ENCODE peak calls at places on chromosomes 1 and 21, in five cellular contexts. One of them, this sample, is unnamed.

GRCh38 chr1:167499657-167500056 is 18.7 kb downstream of the CD247 start:
- DNase-seq in fibroblast of lung: no peak
- DNase-seq in cardiac muscle cell: no peak
- DNase-seq in naive thymus-derived CD4-positive, alpha-beta T cell: peak; percentile 57
- DNase-seq in OCI-LY7: peak; percentile 95
- DNase-seq in this sample: peak; percentile 84

GRCh38 chr1:13888351-13888996 is 188.5 kb downstream of the PRDM2 start:
- DNase-seq in fibroblast of lung: no peak
- DNase-seq in naive thymus-derived CD4-positive, alpha-beta T cell: no peak
- DNase-seq in OCI-LY7: no peak
- DNase-seq in cardiac muscle cell: no peak
- DNase-seq in this sample: no peak

GRCh38 chr1:40901886-40902633 is 39.9 kb upstream of the CITED4 start:
- DNase-seq in cardiac muscle cell: peak; percentile 58
- DNase-seq in fibroblast of lung: peak; percentile 70
- DNase-seq in OCI-LY7: no peak
- DNase-seq in naive thymus-derived CD4-positive, alpha-beta T cell: no peak
- DNase-seq in this sample: no peak

GRCh38 chr1:107964397-107965111 is 426 bp downstream of the VAV3 start:
- DNase-seq in OCI-LY7: peak; percentile 46
- DNase-seq in cardiac muscle cell: peak; percentile 25
- DNase-seq in fibroblast of lung: peak; percentile 28
- DNase-seq in naive thymus-derived CD4-positive, alpha-beta T cell: peak; percentile 31
- DNase-seq in this sample: no peak

GRCh38 chr1:182166750-182167149 is 105.2 kb upstream of the ZNF648 start:
- DNase-seq in cardiac muscle cell: no peak
- DNase-seq in naive thymus-derived CD4-positive, alpha-beta T cell: no peak
- DNase-seq in fibroblast of lung: no peak
- DNase-seq in OCI-LY7: no peak
- DNase-seq in this sample: no peak

GRCh38 chr1:56522680-56523079 is 56.7 kb downstream of the PLPP3 start:
- DNase-seq in fibroblast of lung: no peak
- DNase-seq in cardiac muscle cell: peak; percentile 23
- DNase-seq in OCI-LY7: no peak
- DNase-seq in naive thymus-derived CD4-positive, alpha-beta T cell: no peak
- DNase-seq in this sample: no peak

GRCh38 chr1:235533476-235534168 is 29.4 kb upstream of the B3GALNT2 start:
- DNase-seq in OCI-LY7: no peak
- DNase-seq in fibroblast of lung: peak; percentile 12
- DNase-seq in cardiac muscle cell: peak; percentile 40
- DNase-seq in naive thymus-derived CD4-positive, alpha-beta T cell: no peak
- DNase-seq in this sample: no peak

GRCh38 chr1:193270996-193271395 is 84.6 kb upstream of the B3GALT2 start:
- DNase-seq in OCI-LY7: no peak
- DNase-seq in fibroblast of lung: peak; percentile 53
- DNase-seq in naive thymus-derived CD4-positive, alpha-beta T cell: no peak
- DNase-seq in cardiac muscle cell: peak; percentile 46
- DNase-seq in this sample: peak; percentile 29

GRCh38 chr1:55556378-55556777 is 341.2 kb upstream of the USP24 start:
- DNase-seq in naive thymus-derived CD4-positive, alpha-beta T cell: no peak
- DNase-seq in fibroblast of lung: peak; percentile 33
- DNase-seq in cardiac muscle cell: no peak
- DNase-seq in OCI-LY7: no peak
- DNase-seq in this sample: no peak

GRCh38 chr1:180842052-180842451 is 70.6 kb upstream of the KIAA1614 start:
- DNase-seq in naive thymus-derived CD4-positive, alpha-beta T cell: no peak
- DNase-seq in cardiac muscle cell: peak; percentile 52
- DNase-seq in fibroblast of lung: peak; percentile 74
- DNase-seq in OCI-LY7: no peak
- DNase-seq in this sample: no peak

GRCh38 chr1:87513971-87514660 is 185.4 kb downstream of the LMO4 start:
- DNase-seq in OCI-LY7: no peak
- DNase-seq in cardiac muscle cell: peak; percentile 12
- DNase-seq in fibroblast of lung: peak; percentile 2
- DNase-seq in naive thymus-derived CD4-positive, alpha-beta T cell: no peak
- DNase-seq in this sample: no peak

GRCh38 chr21:38646213-38646837 is 148.0 kb upstream of the ERG start:
- DNase-seq in fibroblast of lung: peak; percentile 17
- DNase-seq in cardiac muscle cell: peak; percentile 17
- DNase-seq in naive thymus-derived CD4-positive, alpha-beta T cell: no peak
- DNase-seq in OCI-LY7: no peak
- DNase-seq in this sample: no peak

GRCh38 chr1:209692745-209693504 is 11.7 kb upstream of the HSD11B1 start:
- DNase-seq in OCI-LY7: peak; percentile 63
- DNase-seq in naive thymus-derived CD4-positive, alpha-beta T cell: peak; percentile 50
- DNase-seq in cardiac muscle cell: peak; percentile 90
- DNase-seq in fibroblast of lung: peak; percentile 94
- DNase-seq in this sample: no peak

GRCh38 chr1:117600966-117601365 is 4.9 kb upstream of the TENT5C start:
- DNase-seq in fibroblast of lung: no peak
- DNase-seq in naive thymus-derived CD4-positive, alpha-beta T cell: no peak
- DNase-seq in cardiac muscle cell: peak; percentile 93
- DNase-seq in OCI-LY7: no peak
- DNase-seq in this sample: no peak

GRCh38 chr1:1891349-1892078 is 627 bp upstream of the GNB1 start:
- DNase-seq in naive thymus-derived CD4-positive, alpha-beta T cell: peak; percentile 28
- DNase-seq in OCI-LY7: peak; percentile 82
- DNase-seq in cardiac muscle cell: peak; percentile 63
- DNase-seq in fibroblast of lung: peak; percentile 33
- DNase-seq in this sample: no peak

GRCh38 chr1:23810818-23811420 is 10.4 kb upstream of the GALE start:
- DNase-seq in fibroblast of lung: peak; percentile 25
- DNase-seq in cardiac muscle cell: peak; percentile 41
- DNase-seq in OCI-LY7: peak; percentile 83
- DNase-seq in naive thymus-derived CD4-positive, alpha-beta T cell: peak; percentile 49
- DNase-seq in this sample: peak; percentile 62

GRCh38 chr1:11768821-11769220 is 6.8 kb downstream of the C1orf167 start:
- DNase-seq in naive thymus-derived CD4-positive, alpha-beta T cell: no peak
- DNase-seq in cardiac muscle cell: no peak
- DNase-seq in fibroblast of lung: no peak
- DNase-seq in OCI-LY7: no peak
- DNase-seq in this sample: no peak

GRCh38 chr1:204025917-204026709 is 46.8 kb upstream of the SOX13 start:
- DNase-seq in cardiac muscle cell: no peak
- DNase-seq in naive thymus-derived CD4-positive, alpha-beta T cell: no peak
- DNase-seq in OCI-LY7: no peak
- DNase-seq in fibroblast of lung: no peak
- DNase-seq in this sample: no peak

GRCh38 chr21:25457411-25457810 is 149.9 kb downstream of the MRPL39 start:
- DNase-seq in fibroblast of lung: peak; percentile 76
- DNase-seq in cardiac muscle cell: peak; percentile 52
- DNase-seq in OCI-LY7: peak; percentile 61
- DNase-seq in naive thymus-derived CD4-positive, alpha-beta T cell: peak; percentile 42
- DNase-seq in this sample: peak; percentile 84

GRCh38 chr1:119327066-119327435 is 41.5 kb upstream of the HAO2 start:
- DNase-seq in naive thymus-derived CD4-positive, alpha-beta T cell: no peak
- DNase-seq in cardiac muscle cell: no peak
- DNase-seq in OCI-LY7: no peak
- DNase-seq in fibroblast of lung: no peak
- DNase-seq in this sample: no peak

GRCh38 chr1:199243423-199244061 is 604.7 kb downstream of the PTPRC start:
- DNase-seq in cardiac muscle cell: peak; percentile 58
- DNase-seq in fibroblast of lung: peak; percentile 39
- DNase-seq in OCI-LY7: peak; percentile 59
- DNase-seq in naive thymus-derived CD4-positive, alpha-beta T cell: peak; percentile 30
- DNase-seq in this sample: peak; percentile 46

GRCh38 chr1:156160744-156161181 is 7.4 kb downstream of the SEMA4A start:
- DNase-seq in naive thymus-derived CD4-positive, alpha-beta T cell: peak; percentile 14
- DNase-seq in OCI-LY7: no peak
- DNase-seq in fibroblast of lung: peak; percentile 65
- DNase-seq in cardiac muscle cell: peak; percentile 78
- DNase-seq in this sample: no peak

GRCh38 chr1:175128523-175128922 is 60.9 kb downstream of the TNN start:
- DNase-seq in OCI-LY7: no peak
- DNase-seq in cardiac muscle cell: no peak
- DNase-seq in naive thymus-derived CD4-positive, alpha-beta T cell: no peak
- DNase-seq in fibroblast of lung: no peak
- DNase-seq in this sample: no peak

GRCh38 chr1:225458222-225458631 is 30.4 kb upstream of the LBR start:
- DNase-seq in cardiac muscle cell: peak; percentile 65
- DNase-seq in naive thymus-derived CD4-positive, alpha-beta T cell: no peak
- DNase-seq in OCI-LY7: no peak
- DNase-seq in fibroblast of lung: peak; percentile 54
- DNase-seq in this sample: no peak

GRCh38 chr1:243784506-243784905 is 65.5 kb downstream of the AKT3 start:
- DNase-seq in naive thymus-derived CD4-positive, alpha-beta T cell: no peak
- DNase-seq in fibroblast of lung: no peak
- DNase-seq in OCI-LY7: no peak
- DNase-seq in cardiac muscle cell: no peak
- DNase-seq in this sample: no peak

GRCh38 chr1:235442788-235443429 is 61.3 kb downstream of the B3GALNT2 start:
- DNase-seq in cardiac muscle cell: peak; percentile 70
- DNase-seq in naive thymus-derived CD4-positive, alpha-beta T cell: no peak
- DNase-seq in fibroblast of lung: peak; percentile 75
- DNase-seq in OCI-LY7: no peak
- DNase-seq in this sample: no peak

GRCh38 chr1:53323316-53323715 is 4.6 kb downstream of the LRP8 start:
- DNase-seq in naive thymus-derived CD4-positive, alpha-beta T cell: no peak
- DNase-seq in OCI-LY7: no peak
- DNase-seq in fibroblast of lung: no peak
- DNase-seq in cardiac muscle cell: no peak
- DNase-seq in this sample: no peak

GRCh38 chr1:35864813-35865212 is 18.2 kb upstream of the AGO1 start:
- DNase-seq in naive thymus-derived CD4-positive, alpha-beta T cell: no peak
- DNase-seq in cardiac muscle cell: no peak
- DNase-seq in fibroblast of lung: no peak
- DNase-seq in OCI-LY7: no peak
- DNase-seq in this sample: no peak

GRCh38 chr1:178241057-178241456 is 147.2 kb downstream of the RASAL2 start:
- DNase-seq in fibroblast of lung: peak; percentile 66
- DNase-seq in cardiac muscle cell: peak; percentile 53
- DNase-seq in naive thymus-derived CD4-positive, alpha-beta T cell: no peak
- DNase-seq in OCI-LY7: no peak
- DNase-seq in this sample: no peak
- H3K4me3 ChIP-seq in fibroblast of lung: no peak overlapping the region
- H3K4me3 ChIP-seq in cardiac muscle cell: no peak overlapping the region
- H3K4me3 ChIP-seq in naive thymus-derived CD4-positive, alpha-beta T cell: no peak overlapping the region
- H3K4me3 ChIP-seq in OCI-LY7: no peak overlapping the region
- H3K4me3 ChIP-seq in this sample: no peak overlapping the region

DNA sequence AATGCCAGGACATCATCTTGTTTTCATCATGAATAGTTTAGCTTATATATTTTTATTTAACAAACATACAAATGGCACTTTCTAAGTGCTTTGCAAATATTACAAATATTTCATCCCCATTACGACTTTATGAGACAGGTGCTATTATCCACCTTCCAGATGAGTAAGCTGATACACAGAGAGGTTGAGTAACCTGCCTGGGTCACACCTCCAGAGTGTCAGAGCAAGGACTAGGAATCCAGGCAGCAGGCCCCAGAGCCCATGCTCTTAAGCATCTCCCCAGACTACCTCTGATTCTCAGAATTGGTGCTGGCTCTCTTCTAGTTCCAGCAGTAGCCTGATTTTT is 40.0 kb downstream of the EPHB2 start:
- DNase-seq in cardiac muscle cell: no peak
- DNase-seq in OCI-LY7: no peak
- DNase-seq in fibroblast of lung: peak; percentile 14
- DNase-seq in naive thymus-derived CD4-positive, alpha-beta T cell: no peak
- DNase-seq in this sample: no peak
- H3K4me3 ChIP-seq in cardiac muscle cell: no peak overlapping the region
- H3K4me3 ChIP-seq in OCI-LY7: no peak overlapping the region
- H3K4me3 ChIP-seq in fibroblast of lung: no peak overlapping the region
- H3K4me3 ChIP-seq in naive thymus-derived CD4-positive, alpha-beta T cell: no peak overlapping the region
- H3K4me3 ChIP-seq in this sample: no peak overlapping the region

DNA sequence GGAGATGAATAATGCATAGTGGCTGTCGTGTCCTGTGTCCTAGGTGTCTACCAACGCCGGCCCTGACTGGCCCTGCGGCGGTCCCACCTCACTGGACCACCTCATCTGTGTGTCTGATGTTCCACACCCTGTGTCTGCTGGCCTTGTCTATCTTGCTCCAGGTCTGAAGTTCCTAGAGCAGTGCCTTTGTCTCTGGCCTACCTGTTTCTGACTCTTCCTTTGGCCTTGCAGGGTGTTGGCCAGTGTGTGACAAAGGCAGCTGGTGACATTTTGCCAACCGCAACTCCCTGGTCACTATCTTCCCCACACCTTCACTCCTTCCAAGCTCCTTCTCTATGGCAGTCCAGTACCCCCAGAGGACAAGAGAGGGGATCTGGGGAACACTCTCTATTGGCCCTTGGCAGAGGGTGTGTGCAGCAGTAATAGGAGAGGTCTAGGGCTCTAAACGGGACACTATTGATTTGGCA is 1.4 kb upstream of the AHDC1 start:
- DNase-seq in cardiac muscle cell: no peak
- DNase-seq in fibroblast of lung: no peak
- DNase-seq in naive thymus-derived CD4-positive, alpha-beta T cell: no peak
- DNase-seq in OCI-LY7: no peak
- DNase-seq in this sample: no peak
- H3K4me3 ChIP-seq in cardiac muscle cell: no peak overlapping the region
- H3K4me3 ChIP-seq in fibroblast of lung: no peak overlapping the region
- H3K4me3 ChIP-seq in naive thymus-derived CD4-positive, alpha-beta T cell: no peak overlapping the region
- H3K4me3 ChIP-seq in OCI-LY7: no peak overlapping the region
- H3K4me3 ChIP-seq in this sample: no peak overlapping the region

GRCh38 chr1:22536506-22536905 is 26.8 kb upstream of the EPHA8 start:
- DNase-seq in OCI-LY7: no peak
- DNase-seq in fibroblast of lung: peak; percentile 45
- DNase-seq in cardiac muscle cell: peak; percentile 20
- DNase-seq in naive thymus-derived CD4-positive, alpha-beta T cell: no peak
- DNase-seq in this sample: no peak

GRCh38 chr1:22539510-22540118 is 23.7 kb upstream of the EPHA8 start:
- DNase-seq in cardiac muscle cell: no peak
- DNase-seq in naive thymus-derived CD4-positive, alpha-beta T cell: no peak
- DNase-seq in OCI-LY7: peak; percentile 54
- DNase-seq in fibroblast of lung: no peak
- DNase-seq in this sample: no peak

GRCh38 chr1:22535399-22535798 is 27.9 kb upstream of the EPHA8 start:
- DNase-seq in naive thymus-derived CD4-positive, alpha-beta T cell: no peak
- DNase-seq in OCI-LY7: no peak
- DNase-seq in cardiac muscle cell: no peak
- DNase-seq in fibroblast of lung: no peak
- DNase-seq in this sample: no peak

GRCh38 chr1:22534951-22535350 is 28.3 kb upstream of the EPHA8 start:
- DNase-seq in naive thymus-derived CD4-positive, alpha-beta T cell: no peak
- DNase-seq in OCI-LY7: no peak
- DNase-seq in fibroblast of lung: no peak
- DNase-seq in cardiac muscle cell: no peak
- DNase-seq in this sample: no peak

DNA sequence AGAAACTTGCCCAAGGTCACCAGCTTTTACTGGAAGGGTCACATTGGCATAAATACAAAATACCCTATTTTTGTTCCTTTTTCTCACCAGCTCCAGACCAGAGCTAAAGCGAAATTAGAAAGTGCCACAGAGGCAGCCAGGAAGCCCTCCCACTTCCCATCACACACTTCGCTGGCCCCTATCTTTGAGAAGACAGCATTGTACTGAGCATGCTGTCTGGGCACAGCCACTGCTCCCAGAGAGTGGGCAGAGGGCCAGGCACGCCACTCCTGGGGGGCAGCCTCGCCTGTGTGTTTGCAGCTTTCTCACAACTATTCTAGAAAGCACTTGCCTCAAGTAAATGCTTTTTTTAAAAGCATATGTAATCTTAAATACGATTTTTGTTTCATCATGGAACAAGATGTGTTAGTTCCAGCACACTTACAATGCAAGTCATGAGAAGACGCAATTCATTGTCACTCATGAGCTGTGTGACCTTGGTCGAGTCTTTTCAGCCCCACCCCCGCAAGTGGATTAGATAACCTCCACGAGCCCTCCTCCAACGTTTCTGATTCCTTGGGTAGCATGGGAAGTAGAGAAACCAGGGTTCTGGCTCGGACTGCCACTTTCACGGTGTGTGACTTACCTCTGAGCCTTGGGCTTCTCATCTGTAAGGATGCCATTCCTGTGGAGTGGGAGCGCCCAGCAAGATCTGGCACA is 25.7 kb upstream of the EPHA8 start:
- DNase-seq in cardiac muscle cell: no peak
- DNase-seq in naive thymus-derived CD4-positive, alpha-beta T cell: no peak
- DNase-seq in OCI-LY7: no peak
- DNase-seq in fibroblast of lung: no peak
- DNase-seq in this sample: no peak
- H3K4me3 ChIP-seq in cardiac muscle cell: no peak overlapping the region
- H3K4me3 ChIP-seq in naive thymus-derived CD4-positive, alpha-beta T cell: no peak overlapping the region
- H3K4me3 ChIP-seq in OCI-LY7: no peak overlapping the region
- H3K4me3 ChIP-seq in fibroblast of lung: no peak overlapping the region
- H3K4me3 ChIP-seq in this sample: no peak overlapping the region